ENCODE peak calls at places on chromosomes 2 and 18, in nine cellular contexts. U is uterus, Z is IMR-90, H is tibial nerve, I is body of pancreas, E is A549, Y is upper lobe of left lung, Q is lower leg skin, O is spleen. J is an unnamed sample.

GRCh38 chr2:218343591-218343990 is 13.1 kb upstream of the CATIP start:
- DNase-seq in U (no peak), Z (peak; percentile 67), H (no peak), I (no peak), E (no peak), Y (no peak), Q (no peak), O (no peak), J (peak; percentile 67)

GRCh38 chr2:239774142-239774462 is 251.0 kb downstream of the NDUFA10 start:
- DNase-seq in U (no peak), Z (no peak), H (no peak), I (no peak), E (no peak), Y (no peak), Q (no peak), O (peak; percentile 36), J (no peak)

GRCh38 chr2:226701052-226701451 is 98.6 kb downstream of the IRS1 start:
- DNase-seq in U (no peak), Z (peak; percentile 98), H (no peak), I (no peak), E (no peak), Y (no peak), Q (no peak), O (no peak), J (no peak)

GRCh38 chr2:122168799-122169198 is 413.3 kb downstream of the TSN start:
- DNase-seq in U (no peak), Z (no peak), H (no peak), I (no peak), E (no peak), Y (no peak), Q (no peak), O (no peak), J (no peak)

GRCh38 chr2:173903611-173904394 is 61.4 kb downstream of the SP3 start:
- DNase-seq in U (no peak), Z (peak; percentile 61), H (no peak), I (no peak), E (no peak), Y (no peak), Q (no peak), O (no peak), J (no peak)

GRCh38 chr2:10466801-10467200 is 18.7 kb upstream of the ODC1 start:
- DNase-seq in U (no peak), Z (no peak), H (no peak), I (no peak), E (no peak), Y (no peak), Q (no peak), O (peak; percentile 40), J (no peak)

GRCh38 chr2:164642946-164643555 is 21.8 kb upstream of the GRB14 start:
- DNase-seq in U (no peak), Z (no peak), H (no peak), I (peak; percentile 15), E (no peak), Y (no peak), Q (no peak), O (no peak), J (no peak)

GRCh38 chr2:48508461-48509124 is 21.4 kb upstream of the STON1 start:
- DNase-seq in U (peak; percentile 50), Z (peak; percentile 75), H (no peak), I (no peak), E (no peak), Y (no peak), Q (no peak), O (no peak), J (no peak)

GRCh38 chr2:123015186-123015585 is 1009.9 kb upstream of the CNTNAP5 start:
- DNase-seq in U (no peak), Z (no peak), H (no peak), I (no peak), E (no peak), Y (no peak), Q (no peak), O (no peak), J (no peak)

GRCh38 chr2:204282525-204282924 is 262.8 kb upstream of the PARD3B start:
- DNase-seq in U (no peak), Z (no peak), H (no peak), I (no peak), E (no peak), Y (no peak), Q (no peak), O (no peak), J (no peak)

GRCh38 chr18:66043009-66043408 is 292.2 kb downstream of the CDH7 start:
- DNase-seq in U (no peak), Z (no peak), H (no peak), I (no peak), E (no peak), Y (no peak), Q (no peak), O (no peak), J (no peak)

GRCh38 chr2:46776687-46777327 is 138.8 kb downstream of the MCFD2 start:
- DNase-seq in U (peak; percentile 72), Z (peak; percentile 79), H (no peak), I (peak; percentile 61), E (peak; percentile 76), Y (no peak), Q (peak; percentile 49), O (no peak), J (peak; percentile 37)

DNA sequence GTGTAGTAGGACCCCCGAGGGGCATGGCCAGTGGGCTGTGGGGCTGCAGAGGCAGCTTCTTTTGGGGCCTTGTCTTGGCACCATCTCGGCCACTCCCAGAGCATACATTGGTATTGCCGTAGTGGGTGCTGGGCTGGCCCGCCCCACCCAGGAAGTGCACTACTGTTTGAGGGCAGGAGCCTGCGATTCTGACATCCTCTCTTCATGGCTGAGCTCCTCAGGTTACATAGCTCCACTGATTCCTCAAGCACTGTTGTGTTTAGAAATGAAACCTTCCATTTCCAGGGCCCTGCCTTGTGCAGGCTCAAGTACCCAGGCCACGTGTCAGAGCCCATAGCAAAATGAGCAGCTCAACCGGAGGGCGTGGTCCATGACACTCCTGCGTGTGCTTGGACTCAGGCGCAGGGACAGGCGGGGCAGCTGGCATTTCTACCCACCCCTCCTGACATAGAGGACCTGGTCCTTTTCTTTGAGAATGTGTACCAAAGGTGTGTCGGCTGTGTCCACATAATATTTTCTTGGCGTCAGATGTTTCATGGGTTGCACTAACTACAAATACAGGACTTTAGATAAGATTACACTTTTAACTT is 67.9 kb downstream of the DGKD start:
- DNase-seq in U (no peak), Z (no peak), H (no peak), I (peak; percentile 78), E (peak; percentile 75), Y (peak; percentile 85), Q (no peak), O (peak; percentile 93), J (no peak)
- TF ChIP-seq POLR2A in U (no peak), Z (no peak), H (no peak), I (no peak), E (no peak), Y (peak; percentile 48), Q (no peak), O (no peak), J (no peak)

DNA sequence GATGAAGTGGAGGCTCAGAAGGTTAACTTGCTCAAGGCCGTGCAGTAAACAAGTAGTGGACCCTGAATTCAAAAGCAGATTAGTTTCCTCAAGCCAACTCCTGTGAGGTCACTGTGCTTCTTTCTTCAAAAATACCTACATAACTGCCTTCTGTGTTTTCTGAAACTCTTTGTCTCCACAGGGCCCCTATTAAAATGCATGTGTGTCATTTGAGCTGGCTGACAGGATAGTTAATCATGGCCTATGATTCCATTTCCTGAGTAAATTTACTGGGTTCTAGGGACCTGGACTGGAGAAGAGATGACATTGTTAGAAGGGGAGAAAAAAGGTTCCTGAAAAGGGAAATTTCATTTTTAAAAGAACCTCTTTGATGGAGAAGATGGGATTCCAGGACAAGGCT is 12.9 kb upstream of the DTNA start:
- DNase-seq in U (no peak), Z (no peak), H (no peak), I (no peak), E (no peak), Y (no peak), Q (no peak), O (no peak), J (no peak)
- TF ChIP-seq POLR2A in U (no peak), Z (no peak), H (no peak), I (no peak), E (no peak), Y (no peak), Q (no peak), O (no peak), J (no peak)

DNA sequence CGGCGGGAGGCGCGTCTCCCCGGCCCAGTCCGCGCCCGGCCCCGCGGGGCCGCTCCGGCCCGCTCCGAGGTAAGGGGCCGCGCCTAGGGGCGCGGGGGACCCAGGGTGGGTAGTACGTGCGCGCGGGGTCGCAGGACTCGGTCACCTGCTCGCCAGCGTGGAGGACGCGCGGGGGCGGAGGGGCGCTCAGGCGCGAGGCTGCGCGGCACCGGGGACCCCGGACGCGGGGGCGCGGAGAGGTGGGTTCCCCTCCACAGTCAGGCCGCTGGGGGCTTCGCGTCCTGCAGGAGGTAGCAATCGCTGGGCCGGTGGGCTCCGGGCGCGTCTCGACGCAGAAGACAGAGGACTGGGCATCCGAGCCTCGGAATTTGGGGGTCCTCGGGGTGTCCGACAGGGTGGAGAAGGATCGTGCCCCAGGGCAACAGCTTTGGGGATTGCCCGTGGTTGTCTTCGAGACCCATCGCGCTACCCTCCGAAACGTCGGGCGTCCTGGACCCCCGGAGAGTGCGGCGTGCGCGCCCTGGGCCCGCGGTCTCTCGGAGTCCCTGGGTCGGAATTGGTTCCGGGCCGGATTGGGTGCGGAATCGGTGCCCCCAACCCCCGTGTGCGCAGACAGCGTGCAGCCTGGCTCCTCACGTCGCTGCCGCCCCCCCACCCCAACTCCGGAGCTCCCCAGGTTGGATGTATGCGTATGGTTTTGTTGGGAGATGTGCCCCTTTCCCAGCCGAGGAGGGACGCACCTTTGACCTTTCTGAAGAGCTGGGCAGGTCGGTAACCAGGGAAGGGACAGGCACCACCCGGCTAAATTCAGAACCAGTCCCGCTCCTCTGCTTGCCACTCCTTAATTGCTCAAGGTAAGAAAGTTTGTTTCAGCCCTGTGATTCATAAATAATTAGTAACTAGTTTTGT is 661 bp downstream of the NPAS2 start:
- DNase-seq in U (no peak), Z (no peak), H (no peak), I (peak; percentile 33), E (no peak), Y (peak; percentile 82), Q (no peak), O (no peak), J (no peak)
- TF ChIP-seq POLR2A in U (no peak), Z (no peak), H (no peak), I (peak; percentile 42), E (no peak), Y (no peak), Q (no peak), O (no peak), J (no peak)

GRCh38 chr2:168805615-168806014 is 3.2 kb downstream of the NOSTRIN start:
- DNase-seq in U (no peak), Z (no peak), H (no peak), I (no peak), E (no peak), Y (no peak), Q (no peak), O (no peak), J (no peak)

GRCh38 chr2:168801456-168801855 is 981 bp upstream of the NOSTRIN start:
- DNase-seq in U (no peak), Z (no peak), H (no peak), I (no peak), E (no peak), Y (no peak), Q (no peak), O (no peak), J (no peak)

GRCh38 chr2:168802825-168803726 is 639 bp downstream of the NOSTRIN start:
- DNase-seq in U (no peak), Z (no peak), H (no peak), I (peak; percentile 51), E (no peak), Y (no peak), Q (no peak), O (no peak), J (no peak)

GRCh38 chr2:168801961-168802824 is at the start of gene NOSTRIN:
- DNase-seq in U (peak; percentile 47), Z (peak; percentile 48), H (peak; percentile 14), I (peak; percentile 63), E (peak; percentile 52), Y (no peak), Q (no peak), O (no peak), J (no peak)

GRCh38 chr2:168804214-168804613 is 1.8 kb downstream of the NOSTRIN start:
- DNase-seq in U (peak; percentile 31), Z (no peak), H (no peak), I (peak; percentile 35), E (no peak), Y (no peak), Q (no peak), O (no peak), J (no peak)
- TF ChIP-seq POLR2A in U (no peak), Z (no peak), H (no peak), I (peak; percentile 8), E (no peak), Y (no peak), Q (no peak), O (no peak), J (no peak)